ENCODE peak calls at places on chromosomes 3 and 15, in seven cellular contexts. One of them, this sample, is unnamed.

GRCh38 chr15:81813215-81813614 is 232.6 kb downstream of the MEX3B start:
- DNase-seq in fibroblast of lung: no peak
- DNase-seq in ELR: no peak
- DNase-seq in stimulated activated CD8-positive, alpha-beta memory T cell treated with anti-CD3 and anti-CD28 coated beads, Interleukin-15, amount 100 ng/mL, for 4 hours: no peak
- DNase-seq in stimulated activated CD4-positive, alpha-beta T cell treated with anti-CD3 and anti-CD28 coated beads, TNF-alpha, amount 100 ng/mL, for 4 hours: no peak
- DNase-seq in sigmoid colon: no peak
- DNase-seq in naive B cell: no peak
- DNase-seq in this sample: no peak

GRCh38 chr15:68207176-68207935 is 2.2 kb upstream of the CALML4 start:
- DNase-seq in fibroblast of lung: no peak
- DNase-seq in ELR: no peak
- DNase-seq in stimulated activated CD8-positive, alpha-beta memory T cell treated with anti-CD3 and anti-CD28 coated beads, Interleukin-15, amount 100 ng/mL, for 4 hours: no peak
- DNase-seq in stimulated activated CD4-positive, alpha-beta T cell treated with anti-CD3 and anti-CD28 coated beads, TNF-alpha, amount 100 ng/mL, for 4 hours: no peak
- DNase-seq in sigmoid colon: peak
- DNase-seq in naive B cell: no peak
- DNase-seq in this sample: no peak

GRCh38 chr3:16928386-16929132 is 43.8 kb downstream of the PLCL2 start:
- DNase-seq in fibroblast of lung: peak
- DNase-seq in ELR: no peak
- DNase-seq in stimulated activated CD8-positive, alpha-beta memory T cell treated with anti-CD3 and anti-CD28 coated beads, Interleukin-15, amount 100 ng/mL, for 4 hours: no peak
- DNase-seq in stimulated activated CD4-positive, alpha-beta T cell treated with anti-CD3 and anti-CD28 coated beads, TNF-alpha, amount 100 ng/mL, for 4 hours: no peak
- DNase-seq in sigmoid colon: no peak
- DNase-seq in naive B cell: no peak
- DNase-seq in this sample: no peak

GRCh38 chr3:66396888-66397287 is 103.9 kb downstream of the LRIG1 start:
- DNase-seq in fibroblast of lung: no peak
- DNase-seq in ELR: no peak
- DNase-seq in stimulated activated CD8-positive, alpha-beta memory T cell treated with anti-CD3 and anti-CD28 coated beads, Interleukin-15, amount 100 ng/mL, for 4 hours: no peak
- DNase-seq in stimulated activated CD4-positive, alpha-beta T cell treated with anti-CD3 and anti-CD28 coated beads, TNF-alpha, amount 100 ng/mL, for 4 hours: no peak
- DNase-seq in sigmoid colon: peak
- DNase-seq in naive B cell: no peak
- DNase-seq in this sample: no peak

GRCh38 chr3:115814778-115815380 is 191.6 kb downstream of the GAP43 start:
- DNase-seq in fibroblast of lung: peak
- DNase-seq in ELR: peak
- DNase-seq in stimulated activated CD8-positive, alpha-beta memory T cell treated with anti-CD3 and anti-CD28 coated beads, Interleukin-15, amount 100 ng/mL, for 4 hours: peak
- DNase-seq in stimulated activated CD4-positive, alpha-beta T cell treated with anti-CD3 and anti-CD28 coated beads, TNF-alpha, amount 100 ng/mL, for 4 hours: peak
- DNase-seq in sigmoid colon: peak
- DNase-seq in naive B cell: peak
- DNase-seq in this sample: peak

GRCh38 chr3:9951962-9952805 is at the start of gene PRRT3:
- DNase-seq in fibroblast of lung: peak
- DNase-seq in ELR: peak
- DNase-seq in stimulated activated CD8-positive, alpha-beta memory T cell treated with anti-CD3 and anti-CD28 coated beads, Interleukin-15, amount 100 ng/mL, for 4 hours: no peak
- DNase-seq in stimulated activated CD4-positive, alpha-beta T cell treated with anti-CD3 and anti-CD28 coated beads, TNF-alpha, amount 100 ng/mL, for 4 hours: peak
- DNase-seq in sigmoid colon: no peak
- DNase-seq in naive B cell: peak
- DNase-seq in this sample: peak

GRCh38 chr15:65421360-65422215 is 1.2 kb downstream of the IGDCC4 start:
- DNase-seq in fibroblast of lung: peak
- DNase-seq in ELR: peak
- DNase-seq in stimulated activated CD8-positive, alpha-beta memory T cell treated with anti-CD3 and anti-CD28 coated beads, Interleukin-15, amount 100 ng/mL, for 4 hours: no peak
- DNase-seq in stimulated activated CD4-positive, alpha-beta T cell treated with anti-CD3 and anti-CD28 coated beads, TNF-alpha, amount 100 ng/mL, for 4 hours: no peak
- DNase-seq in sigmoid colon: peak
- DNase-seq in naive B cell: no peak
- DNase-seq in this sample: peak

GRCh38 chr3:195394024-195394423 is 48.8 kb downstream of the ACAP2 start:
- DNase-seq in fibroblast of lung: no peak
- DNase-seq in ELR: no peak
- DNase-seq in stimulated activated CD8-positive, alpha-beta memory T cell treated with anti-CD3 and anti-CD28 coated beads, Interleukin-15, amount 100 ng/mL, for 4 hours: no peak
- DNase-seq in stimulated activated CD4-positive, alpha-beta T cell treated with anti-CD3 and anti-CD28 coated beads, TNF-alpha, amount 100 ng/mL, for 4 hours: no peak
- DNase-seq in sigmoid colon: no peak
- DNase-seq in naive B cell: no peak
- DNase-seq in this sample: no peak

GRCh38 chr3:179964867-179965266 is 71.9 kb downstream of the PEX5L start:
- DNase-seq in fibroblast of lung: no peak
- DNase-seq in ELR: no peak
- DNase-seq in stimulated activated CD8-positive, alpha-beta memory T cell treated with anti-CD3 and anti-CD28 coated beads, Interleukin-15, amount 100 ng/mL, for 4 hours: no peak
- DNase-seq in stimulated activated CD4-positive, alpha-beta T cell treated with anti-CD3 and anti-CD28 coated beads, TNF-alpha, amount 100 ng/mL, for 4 hours: no peak
- DNase-seq in sigmoid colon: no peak
- DNase-seq in naive B cell: no peak
- DNase-seq in this sample: no peak

GRCh38 chr3:191628561-191628960 is 167.6 kb downstream of the PYDC2 start:
- DNase-seq in fibroblast of lung: no peak
- DNase-seq in ELR: no peak
- DNase-seq in stimulated activated CD8-positive, alpha-beta memory T cell treated with anti-CD3 and anti-CD28 coated beads, Interleukin-15, amount 100 ng/mL, for 4 hours: no peak
- DNase-seq in stimulated activated CD4-positive, alpha-beta T cell treated with anti-CD3 and anti-CD28 coated beads, TNF-alpha, amount 100 ng/mL, for 4 hours: no peak
- DNase-seq in sigmoid colon: no peak
- DNase-seq in naive B cell: no peak
- DNase-seq in this sample: no peak

GRCh38 chr3:50299638-50299928 is 378 bp upstream of the HYAL3 start:
- DNase-seq in fibroblast of lung: no peak
- DNase-seq in ELR: no peak
- DNase-seq in stimulated activated CD8-positive, alpha-beta memory T cell treated with anti-CD3 and anti-CD28 coated beads, Interleukin-15, amount 100 ng/mL, for 4 hours: no peak
- DNase-seq in stimulated activated CD4-positive, alpha-beta T cell treated with anti-CD3 and anti-CD28 coated beads, TNF-alpha, amount 100 ng/mL, for 4 hours: no peak
- DNase-seq in sigmoid colon: no peak
- DNase-seq in naive B cell: no peak
- DNase-seq in this sample: no peak

GRCh38 chr3:117526485-117527079 is 817.0 kb downstream of the TUSC7 start:
- DNase-seq in fibroblast of lung: no peak
- DNase-seq in ELR: peak
- DNase-seq in stimulated activated CD8-positive, alpha-beta memory T cell treated with anti-CD3 and anti-CD28 coated beads, Interleukin-15, amount 100 ng/mL, for 4 hours: no peak
- DNase-seq in stimulated activated CD4-positive, alpha-beta T cell treated with anti-CD3 and anti-CD28 coated beads, TNF-alpha, amount 100 ng/mL, for 4 hours: no peak
- DNase-seq in sigmoid colon: no peak
- DNase-seq in naive B cell: peak
- DNase-seq in this sample: peak

GRCh38 chr3:125137432-125138033 is 75.0 kb downstream of the SLC12A8 start:
- DNase-seq in fibroblast of lung: peak
- DNase-seq in ELR: peak
- DNase-seq in stimulated activated CD8-positive, alpha-beta memory T cell treated with anti-CD3 and anti-CD28 coated beads, Interleukin-15, amount 100 ng/mL, for 4 hours: no peak
- DNase-seq in stimulated activated CD4-positive, alpha-beta T cell treated with anti-CD3 and anti-CD28 coated beads, TNF-alpha, amount 100 ng/mL, for 4 hours: no peak
- DNase-seq in sigmoid colon: no peak
- DNase-seq in naive B cell: no peak
- DNase-seq in this sample: peak

GRCh38 chr15:43316007-43316968 is 14.1 kb downstream of the LCMT2 start:
- DNase-seq in fibroblast of lung: no peak
- DNase-seq in ELR: no peak
- DNase-seq in stimulated activated CD8-positive, alpha-beta memory T cell treated with anti-CD3 and anti-CD28 coated beads, Interleukin-15, amount 100 ng/mL, for 4 hours: no peak
- DNase-seq in stimulated activated CD4-positive, alpha-beta T cell treated with anti-CD3 and anti-CD28 coated beads, TNF-alpha, amount 100 ng/mL, for 4 hours: no peak
- DNase-seq in sigmoid colon: peak
- DNase-seq in naive B cell: no peak
- DNase-seq in this sample: no peak

GRCh38 chr15:76963596-76963995 is 31.3 kb upstream of the PSTPIP1 start:
- DNase-seq in fibroblast of lung: no peak
- DNase-seq in ELR: peak
- DNase-seq in stimulated activated CD8-positive, alpha-beta memory T cell treated with anti-CD3 and anti-CD28 coated beads, Interleukin-15, amount 100 ng/mL, for 4 hours: no peak
- DNase-seq in stimulated activated CD4-positive, alpha-beta T cell treated with anti-CD3 and anti-CD28 coated beads, TNF-alpha, amount 100 ng/mL, for 4 hours: no peak
- DNase-seq in sigmoid colon: no peak
- DNase-seq in naive B cell: no peak
- DNase-seq in this sample: no peak

GRCh38 chr3:46398186-46398955 is 8.5 kb downstream of the CCR5AS start:
- DNase-seq in fibroblast of lung: no peak
- DNase-seq in ELR: no peak
- DNase-seq in stimulated activated CD8-positive, alpha-beta memory T cell treated with anti-CD3 and anti-CD28 coated beads, Interleukin-15, amount 100 ng/mL, for 4 hours: no peak
- DNase-seq in stimulated activated CD4-positive, alpha-beta T cell treated with anti-CD3 and anti-CD28 coated beads, TNF-alpha, amount 100 ng/mL, for 4 hours: no peak
- DNase-seq in sigmoid colon: no peak
- DNase-seq in naive B cell: no peak
- DNase-seq in this sample: no peak

GRCh38 chr15:50380089-50380488 is 25.1 kb upstream of the GABPB1 start:
- DNase-seq in fibroblast of lung: peak
- DNase-seq in ELR: peak
- DNase-seq in stimulated activated CD8-positive, alpha-beta memory T cell treated with anti-CD3 and anti-CD28 coated beads, Interleukin-15, amount 100 ng/mL, for 4 hours: no peak
- DNase-seq in stimulated activated CD4-positive, alpha-beta T cell treated with anti-CD3 and anti-CD28 coated beads, TNF-alpha, amount 100 ng/mL, for 4 hours: no peak
- DNase-seq in sigmoid colon: no peak
- DNase-seq in naive B cell: no peak
- DNase-seq in this sample: peak

GRCh38 chr3:53084310-53085001 is 38.6 kb upstream of the SFMBT1 start:
- DNase-seq in fibroblast of lung: peak
- DNase-seq in ELR: peak
- DNase-seq in stimulated activated CD8-positive, alpha-beta memory T cell treated with anti-CD3 and anti-CD28 coated beads, Interleukin-15, amount 100 ng/mL, for 4 hours: no peak
- DNase-seq in stimulated activated CD4-positive, alpha-beta T cell treated with anti-CD3 and anti-CD28 coated beads, TNF-alpha, amount 100 ng/mL, for 4 hours: no peak
- DNase-seq in sigmoid colon: no peak
- DNase-seq in naive B cell: no peak
- DNase-seq in this sample: peak

GRCh38 chr15:86327230-86327865 is 247.7 kb downstream of the AGBL1 start:
- DNase-seq in fibroblast of lung: peak
- DNase-seq in ELR: no peak
- DNase-seq in stimulated activated CD8-positive, alpha-beta memory T cell treated with anti-CD3 and anti-CD28 coated beads, Interleukin-15, amount 100 ng/mL, for 4 hours: no peak
- DNase-seq in stimulated activated CD4-positive, alpha-beta T cell treated with anti-CD3 and anti-CD28 coated beads, TNF-alpha, amount 100 ng/mL, for 4 hours: no peak
- DNase-seq in sigmoid colon: no peak
- DNase-seq in naive B cell: no peak
- DNase-seq in this sample: no peak

GRCh38 chr3:17320266-17320665 is 422.2 kb downstream of the TBC1D5 start:
- DNase-seq in fibroblast of lung: no peak
- DNase-seq in ELR: no peak
- DNase-seq in stimulated activated CD8-positive, alpha-beta memory T cell treated with anti-CD3 and anti-CD28 coated beads, Interleukin-15, amount 100 ng/mL, for 4 hours: no peak
- DNase-seq in stimulated activated CD4-positive, alpha-beta T cell treated with anti-CD3 and anti-CD28 coated beads, TNF-alpha, amount 100 ng/mL, for 4 hours: no peak
- DNase-seq in sigmoid colon: no peak
- DNase-seq in naive B cell: no peak
- DNase-seq in this sample: no peak

GRCh38 chr3:87788516-87788915 is 270.3 kb downstream of the CGGBP1 start:
- DNase-seq in fibroblast of lung: no peak
- DNase-seq in ELR: no peak
- DNase-seq in stimulated activated CD8-positive, alpha-beta memory T cell treated with anti-CD3 and anti-CD28 coated beads, Interleukin-15, amount 100 ng/mL, for 4 hours: no peak
- DNase-seq in stimulated activated CD4-positive, alpha-beta T cell treated with anti-CD3 and anti-CD28 coated beads, TNF-alpha, amount 100 ng/mL, for 4 hours: no peak
- DNase-seq in sigmoid colon: no peak
- DNase-seq in naive B cell: no peak
- DNase-seq in this sample: no peak

GRCh38 chr15:70768247-70768883 is 5.0 kb upstream of the UACA start:
- DNase-seq in fibroblast of lung: peak
- DNase-seq in ELR: no peak
- DNase-seq in stimulated activated CD8-positive, alpha-beta memory T cell treated with anti-CD3 and anti-CD28 coated beads, Interleukin-15, amount 100 ng/mL, for 4 hours: no peak
- DNase-seq in stimulated activated CD4-positive, alpha-beta T cell treated with anti-CD3 and anti-CD28 coated beads, TNF-alpha, amount 100 ng/mL, for 4 hours: no peak
- DNase-seq in sigmoid colon: no peak
- DNase-seq in naive B cell: peak
- DNase-seq in this sample: no peak

GRCh38 chr3:46351646-46352045 is 2.3 kb upstream of the CCR2 start:
- DNase-seq in fibroblast of lung: no peak
- DNase-seq in ELR: no peak
- DNase-seq in stimulated activated CD8-positive, alpha-beta memory T cell treated with anti-CD3 and anti-CD28 coated beads, Interleukin-15, amount 100 ng/mL, for 4 hours: no peak
- DNase-seq in stimulated activated CD4-positive, alpha-beta T cell treated with anti-CD3 and anti-CD28 coated beads, TNF-alpha, amount 100 ng/mL, for 4 hours: no peak
- DNase-seq in sigmoid colon: no peak
- DNase-seq in naive B cell: no peak
- DNase-seq in this sample: no peak

GRCh38 chr15:30038667-30039523 is 43.9 kb upstream of the GOLGA8J start:
- DNase-seq in fibroblast of lung: no peak
- DNase-seq in ELR: no peak
- DNase-seq in stimulated activated CD8-positive, alpha-beta memory T cell treated with anti-CD3 and anti-CD28 coated beads, Interleukin-15, amount 100 ng/mL, for 4 hours: no peak
- DNase-seq in stimulated activated CD4-positive, alpha-beta T cell treated with anti-CD3 and anti-CD28 coated beads, TNF-alpha, amount 100 ng/mL, for 4 hours: no peak
- DNase-seq in sigmoid colon: no peak
- DNase-seq in naive B cell: no peak
- DNase-seq in this sample: peak

GRCh38 chr15:80310776-80311175 is 58.8 kb upstream of the CTXND1 start:
- DNase-seq in fibroblast of lung: no peak
- DNase-seq in ELR: no peak
- DNase-seq in stimulated activated CD8-positive, alpha-beta memory T cell treated with anti-CD3 and anti-CD28 coated beads, Interleukin-15, amount 100 ng/mL, for 4 hours: no peak
- DNase-seq in stimulated activated CD4-positive, alpha-beta T cell treated with anti-CD3 and anti-CD28 coated beads, TNF-alpha, amount 100 ng/mL, for 4 hours: no peak
- DNase-seq in sigmoid colon: no peak
- DNase-seq in naive B cell: no peak
- DNase-seq in this sample: no peak

GRCh38 chr3:139302084-139302800 is 41.6 kb upstream of the MRPS22 start:
- DNase-seq in fibroblast of lung: peak
- DNase-seq in ELR: peak
- DNase-seq in stimulated activated CD8-positive, alpha-beta memory T cell treated with anti-CD3 and anti-CD28 coated beads, Interleukin-15, amount 100 ng/mL, for 4 hours: no peak
- DNase-seq in stimulated activated CD4-positive, alpha-beta T cell treated with anti-CD3 and anti-CD28 coated beads, TNF-alpha, amount 100 ng/mL, for 4 hours: no peak
- DNase-seq in sigmoid colon: no peak
- DNase-seq in naive B cell: no peak
- DNase-seq in this sample: peak

GRCh38 chr3:62567097-62568021 is 194.0 kb upstream of the FEZF2 start:
- DNase-seq in fibroblast of lung: peak
- DNase-seq in ELR: peak
- DNase-seq in stimulated activated CD8-positive, alpha-beta memory T cell treated with anti-CD3 and anti-CD28 coated beads, Interleukin-15, amount 100 ng/mL, for 4 hours: no peak
- DNase-seq in stimulated activated CD4-positive, alpha-beta T cell treated with anti-CD3 and anti-CD28 coated beads, TNF-alpha, amount 100 ng/mL, for 4 hours: no peak
- DNase-seq in sigmoid colon: no peak
- DNase-seq in naive B cell: no peak
- DNase-seq in this sample: peak

GRCh38 chr3:143383433-143383832 is 263.9 kb downstream of the CHST2 start:
- DNase-seq in fibroblast of lung: no peak
- DNase-seq in ELR: no peak
- DNase-seq in stimulated activated CD8-positive, alpha-beta memory T cell treated with anti-CD3 and anti-CD28 coated beads, Interleukin-15, amount 100 ng/mL, for 4 hours: no peak
- DNase-seq in stimulated activated CD4-positive, alpha-beta T cell treated with anti-CD3 and anti-CD28 coated beads, TNF-alpha, amount 100 ng/mL, for 4 hours: no peak
- DNase-seq in sigmoid colon: no peak
- DNase-seq in naive B cell: no peak
- DNase-seq in this sample: no peak

GRCh38 chr15:62469874-62470688 is 305.0 kb upstream of the C2CD4B start:
- DNase-seq in fibroblast of lung: peak
- DNase-seq in ELR: peak
- DNase-seq in stimulated activated CD8-positive, alpha-beta memory T cell treated with anti-CD3 and anti-CD28 coated beads, Interleukin-15, amount 100 ng/mL, for 4 hours: no peak
- DNase-seq in stimulated activated CD4-positive, alpha-beta T cell treated with anti-CD3 and anti-CD28 coated beads, TNF-alpha, amount 100 ng/mL, for 4 hours: no peak
- DNase-seq in sigmoid colon: peak
- DNase-seq in naive B cell: no peak
- DNase-seq in this sample: peak

GRCh38 chr3:69097407-69098086 is 12.8 kb downstream of the ARL6IP5 start:
- DNase-seq in fibroblast of lung: peak
- DNase-seq in ELR: no peak
- DNase-seq in stimulated activated CD8-positive, alpha-beta memory T cell treated with anti-CD3 and anti-CD28 coated beads, Interleukin-15, amount 100 ng/mL, for 4 hours: no peak
- DNase-seq in stimulated activated CD4-positive, alpha-beta T cell treated with anti-CD3 and anti-CD28 coated beads, TNF-alpha, amount 100 ng/mL, for 4 hours: no peak
- DNase-seq in sigmoid colon: no peak
- DNase-seq in naive B cell: no peak
- DNase-seq in this sample: peak

This sample was measured in astrocyte of the hippocampus.